ENCODE peak calls at places on chromosomes 5 and 9, in five cellular contexts. E is left ventricle myocardium inferior, J is fibroblast of mammary gland, Y is PC-3, U is mucosa of descending colon. L is an unnamed sample.

GRCh38 chr5:142133382-142134206 is 25.0 kb downstream of the NDFIP1 start:
- DNase-seq in J (no peak), U (no peak), E (no peak), Y (no peak), L (no peak)

GRCh38 chr5:175444060-175444904 is at the start of gene DRD1:
- DNase-seq in Y (peak; percentile 40), U (peak; percentile 56), J (peak; percentile 15), E (no peak), L (peak; percentile 13)

GRCh38 chr9:93194584-93194983 is 10.6 kb downstream of the WNK2 start:
- DNase-seq in J (no peak), U (peak; percentile 69), Y (no peak), E (no peak), L (no peak)

GRCh38 chr5:159928122-159928960 is 12.1 kb downstream of the ADRA1B start:
- DNase-seq in U (no peak), E (peak; percentile 68), Y (peak; percentile 90), J (peak; percentile 97), L (peak; percentile 72)

GRCh38 chr5:32638309-32638708 is 53.0 kb downstream of the SUB1 start:
- DNase-seq in U (no peak), E (no peak), Y (no peak), J (no peak), L (no peak)

GRCh38 chr5:35198096-35198495 is 32.2 kb downstream of the PRLR start:
- DNase-seq in J (peak; percentile 85), Y (peak; percentile 67), U (peak; percentile 76), E (peak; percentile 49), L (peak; percentile 76)

GRCh38 chr5:173025651-173026050 is 30.5 kb upstream of the CREBRF start:
- DNase-seq in U (no peak), Y (no peak), J (no peak), E (no peak), L (no peak)

GRCh38 chr9:121357011-121357410 is 13.0 kb downstream of the STOM start:
- DNase-seq in E (no peak), J (no peak), Y (no peak), U (no peak), L (no peak)

GRCh38 chr5:157284458-157285212 is 18.7 kb downstream of the CYFIP2 start:
- DNase-seq in U (no peak), J (no peak), E (no peak), Y (no peak), L (no peak)

GRCh38 chr9:130129425-130130061 is 42.7 kb upstream of the NCS1 start:
- DNase-seq in Y (no peak), U (no peak), J (no peak), E (no peak), L (no peak)

GRCh38 chr5:154159343-154159742 is 31.2 kb upstream of the GALNT10 start:
- DNase-seq in J (peak; percentile 60), U (no peak), E (no peak), Y (peak; percentile 15), L (no peak)

GRCh38 chr5:119063579-119064379 is 7.1 kb upstream of the DMXL1 start:
- DNase-seq in J (peak; percentile 57), U (peak; percentile 35), Y (peak; percentile 17), E (no peak), L (peak; percentile 82)

GRCh38 chr5:88480245-88480644 is 211.6 kb upstream of the TMEM161B start:
- DNase-seq in E (no peak), Y (no peak), U (no peak), J (no peak), L (no peak)

GRCh38 chr9:36056896-36057295 is 20.2 kb downstream of the RECK start:
- DNase-seq in Y (no peak), U (no peak), E (no peak), J (no peak), L (peak; percentile 14)

GRCh38 chr5:42250-42649 is 49.7 kb upstream of the PLEKHG4B start:
- DNase-seq in E (no peak), Y (peak; percentile 66), J (peak; percentile 3), U (no peak), L (peak; percentile 10)

GRCh38 chr5:142801495-142801871 is 31.3 kb downstream of the ARHGAP26 start:
- DNase-seq in E (no peak), U (no peak), J (no peak), Y (no peak), L (no peak)

GRCh38 chr9:4798281-4798680 is 5.5 kb downstream of the RCL1 start:
- DNase-seq in J (peak; percentile 14), E (no peak), Y (no peak), U (no peak), L (no peak)

GRCh38 chr5:45695011-45695667 is 1.0 kb downstream of the HCN1 start:
- DNase-seq in J (no peak), U (no peak), Y (no peak), E (no peak), L (no peak)

GRCh38 chr9:96382839-96383164 is 709 bp downstream of the SLC35D2 start:
- DNase-seq in U (no peak), J (no peak), Y (no peak), E (no peak), L (no peak)

GRCh38 chr9:37953775-37954437 is 50.0 kb upstream of the SLC25A51 start:
- DNase-seq in E (no peak), U (no peak), Y (peak; percentile 96), J (peak; percentile 99), L (peak; percentile 98)

GRCh38 chr5:55836191-55836590 is 15.0 kb upstream of the IL31RA start:
- DNase-seq in U (no peak), J (no peak), Y (no peak), E (no peak), L (no peak)

GRCh38 chr5:1754531-1755220 is 45.0 kb downstream of the MRPL36 start:
- DNase-seq in J (no peak), Y (no peak), U (no peak), E (no peak), L (no peak)

GRCh38 chr5:149871471-149871870 is 73.1 kb downstream of the PDE6A start:
- DNase-seq in J (no peak), U (no peak), E (no peak), Y (no peak), L (no peak)

GRCh38 chr9:71911908-71912325 is 478 bp downstream of the C9orf85 start:
- DNase-seq in Y (no peak), U (no peak), E (no peak), J (peak; percentile 69), L (peak; percentile 62)

GRCh38 chr5:93150311-93151012 is 430.6 kb downstream of the NR2F1-AS1 start:
- DNase-seq in U (no peak), E (no peak), J (peak; percentile 40), Y (peak; percentile 50), L (no peak)

GRCh38 chr5:95859327-95860060 is 37.0 kb upstream of the GLRX start:
- DNase-seq in U (no peak), Y (peak; percentile 83), E (no peak), J (peak; percentile 30), L (peak; percentile 92)

GRCh38 chr9:13322828-13323550 is 43.5 kb upstream of the MPDZ start:
- DNase-seq in J (no peak), E (peak; percentile 12), Y (no peak), U (no peak), L (no peak)

GRCh38 chr9:89661956-89662717 is 57.3 kb downstream of the GADD45G start:
- DNase-seq in J (peak; percentile 90), Y (peak; percentile 38), U (peak; percentile 99), E (peak; percentile 99), L (peak; percentile 95)

GRCh38 chr9:35618854-35619799 is 914 bp upstream of the CD72 start:
- DNase-seq in U (peak; percentile 44), Y (no peak), E (no peak), J (no peak), L (no peak)

GRCh38 chr9:121607434-121608248 is 43.8 kb upstream of the DAB2IP start:
- DNase-seq in U (no peak), J (peak; percentile 38), Y (peak; percentile 29), E (peak; percentile 68), L (peak; percentile 30)

GRCh38 chr9:70218767-70219166 is 40.0 kb upstream of the SMC5 start:
- DNase-seq in Y (no peak), E (no peak), J (peak; percentile 87), U (no peak), L (no peak)

GRCh38 chr5:59179704-59180103 is 596.8 kb downstream of the RAB3C start:
- DNase-seq in Y (no peak), J (no peak), U (no peak), E (no peak), L (no peak)

GRCh38 chr5:59178482-59178881 is 595.6 kb downstream of the RAB3C start:
- DNase-seq in U (no peak), Y (no peak), J (no peak), E (no peak), L (no peak)

GRCh38 chr5:59182722-59183121 is 599.8 kb downstream of the RAB3C start:
- DNase-seq in Y (no peak), E (no peak), U (no peak), J (no peak), L (no peak)

GRCh38 chr5:59178071-59178470 is 595.2 kb downstream of the RAB3C start:
- DNase-seq in J (no peak), U (no peak), E (no peak), Y (no peak), L (no peak)

GRCh38 chr5:59180515-59180914 is 597.6 kb downstream of the RAB3C start:
- DNase-seq in J (no peak), U (no peak), Y (no peak), E (no peak), L (no peak)
- H3K4me3 ChIP-seq in J (no peak overlapping the region), U (no peak overlapping the region), Y (no peak overlapping the region), E (no peak overlapping the region), L (no peak overlapping the region)

GRCh38 chr5:147346006-147346561 is 111.3 kb downstream of the STK32A start:
- DNase-seq in J (peak; percentile 7), E (no peak), U (no peak), Y (no peak), L (no peak)
- TF ChIP-seq CTCF in J (no peak), E (no peak), U (no peak), Y (peak; percentile 22), L (peak; percentile 6)

DNA sequence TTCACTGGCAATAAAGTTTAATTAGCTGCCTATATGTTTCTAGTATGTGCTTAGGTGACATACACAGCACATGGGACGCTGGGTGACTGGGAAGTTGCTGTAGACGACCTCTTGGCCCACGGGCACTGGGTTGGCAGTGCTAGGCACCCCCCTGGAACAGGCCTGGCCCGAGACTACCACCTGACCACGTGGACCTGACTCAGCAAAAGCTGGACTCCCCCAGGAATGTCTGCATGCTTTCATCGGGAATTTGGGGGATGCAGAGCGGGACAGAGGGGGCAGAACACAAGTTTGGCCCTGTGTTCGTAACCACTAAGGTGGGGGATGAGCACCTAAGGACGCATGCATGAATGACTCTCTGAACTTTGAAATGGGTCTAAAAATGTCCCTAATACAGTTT is 16.6 kb upstream of the INPP5E start:
- DNase-seq in U (no peak), Y (no peak), J (no peak), E (no peak), L (no peak)
- H3K4me3 ChIP-seq in U (no peak overlapping the region), Y (no peak overlapping the region), J (no peak overlapping the region), E (no peak overlapping the region), L (no peak overlapping the region)

DNA sequence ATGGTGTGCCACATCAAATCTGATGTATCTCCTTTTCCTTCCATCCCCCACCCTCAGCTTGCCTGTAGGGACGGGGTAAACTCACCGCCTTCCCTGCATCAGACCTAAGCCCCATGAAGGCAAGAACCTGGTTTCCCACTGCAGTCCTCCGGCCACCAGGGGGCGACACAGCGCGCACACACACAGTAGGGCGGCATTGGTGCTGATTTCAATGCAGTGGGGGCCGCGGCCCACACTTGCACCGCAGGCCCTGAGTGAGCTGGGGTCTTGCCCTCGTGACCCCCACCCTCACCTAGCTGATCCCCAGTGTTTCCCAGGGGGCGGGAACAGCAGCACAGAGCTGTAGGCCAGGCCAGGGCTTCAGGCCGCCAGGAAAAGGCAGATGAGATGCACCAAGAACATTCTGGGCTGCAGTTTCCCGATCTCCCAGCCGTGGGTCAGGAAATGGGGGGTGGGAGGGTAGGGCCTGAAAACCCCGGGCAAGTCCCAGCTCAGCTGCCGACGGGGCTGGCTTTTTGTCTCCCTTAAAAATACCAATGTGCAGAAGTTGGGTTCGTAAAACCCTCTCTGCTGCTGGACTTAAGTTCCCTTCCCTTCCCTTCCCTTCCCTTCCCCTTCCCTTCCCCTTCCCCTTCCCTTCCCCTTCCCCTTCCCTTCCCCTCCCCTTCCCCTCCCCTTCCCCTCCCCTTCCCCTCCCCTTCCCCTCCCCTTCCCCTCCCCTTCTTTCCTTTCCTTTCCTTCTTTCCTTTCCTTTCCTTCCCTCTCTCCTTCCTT is 19.5 kb downstream of the FAM163B start:
- DNase-seq in U (peak; percentile 16), E (no peak), Y (no peak), J (no peak), L (no peak)
- TF ChIP-seq CTCF in U (peak; percentile 11), E (peak; percentile 53), Y (peak; percentile 79), J (peak; percentile 41), L (peak; percentile 40)

L was measured in fibroblast of pulmonary artery.